ENCODE peak calls at places on chromosomes 2 and 18, in six cellular contexts. F is neuronal stem cell, W is Peyer's patch, T is H9, J is PC-3, U is mammary epithelial cell. N is an unnamed sample. For H3K4me1, the result is how much of the 10 kb centered on the place peaks cover.

GRCh38 chr2:134774786-134775641 is 56.2 kb upstream of the TMEM163 start:
- DNase-seq in J (peak), U (peak), T (no peak), W (no peak), F (peak), N (peak)

GRCh38 chr18:25453556-25454269 is 101.7 kb upstream of the ZNF521 start:
- DNase-seq in T (no peak), F (no peak), J (no peak), U (peak), W (no peak), N (peak)

GRCh38 chr2:121400206-121400605 is 115.2 kb upstream of the TFCP2L1 start:
- DNase-seq in T (no peak), U (no peak), J (no peak), F (no peak), W (no peak), N (no peak)

GRCh38 chr2:159140070-159140774 is 146.3 kb downstream of the WDSUB1 start:
- DNase-seq in J (peak), T (no peak), W (no peak), U (no peak), F (no peak), N (no peak)

GRCh38 chr2:100895402-100895801 is 75.5 kb downstream of the NPAS2 start:
- DNase-seq in J (peak), W (no peak), F (no peak), U (no peak), T (no peak), N (no peak)

GRCh38 chr18:28794459-28795245 is 617.7 kb upstream of the CDH2 start:
- DNase-seq in T (no peak), U (peak), J (peak), F (no peak), W (no peak), N (peak)

GRCh38 chr2:65232636-65233035 is 5.0 kb downstream of the ACTR2 start:
- DNase-seq in F (no peak), T (no peak), W (no peak), J (peak), U (peak), N (peak)

GRCh38 chr2:42101641-42102605 is 54.1 kb downstream of the PKDCC start:
- DNase-seq in J (peak), F (peak), T (no peak), U (no peak), W (peak), N (peak)

GRCh38 chr2:162245051-162245450 is 1.8 kb upstream of the FAP start:
- DNase-seq in T (no peak), F (no peak), U (no peak), J (no peak), W (no peak), N (no peak)

GRCh38 chr2:178306351-178307073 is 112.2 kb downstream of the OSBPL6 start:
- DNase-seq in U (peak), F (peak), T (peak), W (peak), J (peak), N (peak)

GRCh38 chr18:23320709-23321236 is 132.3 kb upstream of the RIOK3 start:
- DNase-seq in T (no peak), U (no peak), F (no peak), J (no peak), W (no peak), N (no peak)

GRCh38 chr2:26764078-26764887 is at the start of gene SLC35F6:
- DNase-seq in F (peak), U (peak), W (peak), J (peak), T (peak), N (no peak)

GRCh38 chr2:43426305-43427031 is 169.4 kb downstream of the THADA start:
- DNase-seq in U (peak), J (peak), F (no peak), W (peak), T (no peak), N (peak)

GRCh38 chr2:20118051-20118450 is 66.6 kb upstream of the LAPTM4A start:
- DNase-seq in J (no peak), T (no peak), W (no peak), F (no peak), U (no peak), N (no peak)

GRCh38 chr2:74026674-74027294 is 42.1 kb downstream of the TET3 start:
- DNase-seq in J (no peak), U (no peak), F (no peak), T (no peak), W (no peak), N (no peak)

DNA sequence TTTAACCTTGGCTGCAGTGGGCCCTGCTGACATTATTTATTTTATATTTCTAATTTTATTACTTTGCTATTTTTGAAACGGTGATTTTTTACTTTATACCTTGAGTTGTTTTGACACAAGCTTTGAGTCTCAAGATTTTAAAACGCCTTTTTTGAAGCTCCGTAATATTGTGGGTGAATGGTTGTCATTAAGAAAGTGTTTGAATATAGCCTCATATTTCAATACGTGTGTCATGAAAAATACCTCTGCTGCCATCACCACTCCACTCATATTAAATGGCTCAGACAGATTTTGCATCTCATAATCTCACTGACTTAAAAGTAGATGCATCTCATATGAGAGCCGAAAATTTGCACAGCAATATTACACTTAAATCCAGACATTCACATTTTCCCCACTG is 106.6 kb downstream of the CTNNA2 start:
- DNase-seq in J (no peak), T (no peak), W (no peak), U (no peak), F (no peak), N (no peak)
- H3K27ac ChIP-seq in J (no peak), T (no peak), W (no peak), U (no peak), F (no peak), N (no peak)

GRCh38 chr18:8937695-8938094 is 164.8 kb upstream of the NDUFV2 start:
- DNase-seq in T (no peak), J (peak), F (no peak), W (no peak), U (peak), N (peak)

GRCh38 chr18:8933714-8934284 is 168.7 kb upstream of the NDUFV2 start:
- DNase-seq in J (peak), F (no peak), T (no peak), U (no peak), W (no peak), N (no peak)

GRCh38 chr18:8938817-8939216 is 163.7 kb upstream of the NDUFV2 start:
- DNase-seq in U (no peak), F (no peak), T (no peak), J (no peak), W (no peak), N (no peak)

GRCh38 chr18:8937112-8937641 is 165.3 kb upstream of the NDUFV2 start:
- DNase-seq in U (no peak), T (no peak), F (no peak), J (no peak), W (no peak), N (no peak)

DNA sequence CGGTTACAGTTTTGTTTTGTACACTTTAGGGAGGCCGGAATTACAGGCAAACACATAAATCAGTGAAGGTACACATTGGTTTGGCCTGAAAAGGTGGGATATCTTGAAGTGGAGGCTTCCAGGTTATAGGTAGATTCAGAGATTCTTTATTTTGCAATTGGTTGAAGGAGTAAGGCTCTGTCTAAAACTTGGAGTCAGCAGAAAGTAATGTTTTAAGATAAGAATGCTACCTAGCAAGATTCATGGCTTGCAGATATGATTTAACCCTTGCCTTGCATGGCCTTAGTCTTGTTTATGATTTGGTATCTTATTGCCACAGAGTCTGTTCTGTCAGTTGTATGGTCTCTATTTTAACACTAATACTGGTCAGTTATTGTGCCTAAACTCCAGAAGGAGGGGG is 165.9 kb upstream of the NDUFV2 start:
- DNase-seq in J (no peak), U (no peak), F (no peak), T (no peak), W (no peak), N (no peak)
- H3K4me1 ChIP-seq in J (under half), U (under half), F (under half), T (under half), W (under half), N (under half)

GRCh38 chr2:133561045-133561852 is 7.0 kb downstream of the NCKAP5 start:
- DNase-seq in F (peak), J (peak), T (no peak), W (peak), U (peak), N (peak)
- H3K27ac ChIP-seq in F (no peak), J (peak), T (no peak), W (no peak), U (no peak), N (peak)

DNA sequence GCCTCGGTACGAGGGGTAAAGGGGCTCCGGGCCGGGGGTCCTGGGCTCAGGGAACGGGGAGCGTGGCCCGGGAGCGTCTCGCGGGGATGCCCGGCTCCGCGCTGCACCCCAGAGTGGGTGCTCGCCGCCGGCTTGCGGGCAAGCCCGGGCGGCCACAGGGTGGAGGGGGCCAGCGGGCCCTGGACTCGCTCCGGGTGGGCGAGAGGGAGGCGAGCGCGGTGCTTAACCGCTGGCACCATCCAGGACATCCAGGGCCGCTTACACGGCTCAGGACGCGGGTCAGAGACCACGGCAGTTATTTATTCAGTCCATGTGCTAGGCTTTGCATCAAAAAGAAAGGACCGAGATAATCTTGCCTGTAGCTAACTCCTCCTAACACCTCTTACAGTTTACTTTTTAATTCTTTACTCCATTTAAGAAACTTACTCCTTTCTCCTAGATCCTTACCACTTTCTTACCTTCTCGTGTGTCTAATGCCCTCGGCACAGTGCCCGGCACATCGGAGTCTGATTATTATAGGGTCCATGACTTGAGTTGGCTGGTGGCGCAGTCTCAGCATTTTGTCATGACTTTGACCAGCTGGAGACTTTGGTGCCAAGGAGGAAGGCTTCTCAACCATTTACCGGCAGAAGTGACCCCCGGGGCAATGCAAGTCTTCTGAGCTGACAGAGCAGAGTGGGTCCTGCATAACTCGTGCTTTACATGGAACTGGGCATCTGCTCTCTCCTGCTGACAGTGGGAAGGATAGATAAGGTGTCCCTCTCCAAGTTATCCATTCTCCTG is 427 bp downstream of the ANXA4 start:
- DNase-seq in U (peak), T (no peak), J (peak), F (peak), W (no peak), N (no peak)
- H3K4me1 ChIP-seq in U (under half), T (under half), J (under half), F (under half), W (under half), N (under half)

GRCh38 chr2:12715258-12715865 is 1.4 kb upstream of the TRIB2 start:
- DNase-seq in J (no peak), T (no peak), F (no peak), W (no peak), U (no peak), N (no peak)
- H3K27ac ChIP-seq in J (peak), T (no peak), F (no peak), W (peak), U (peak), N (peak)

N was measured in foreskin keratinocyte.